ENCODE peak calls at places on chromosomes 2 and 18, in five cellular contexts. F is K562, S is HCT116, Y is HepG2, W is GM12878. P is an unnamed sample.

GRCh38 chr2:38613126-38613848 is 10.6 kb upstream of the HNRNPLL start:
- DNase-seq in Y (no peak), F (peak), W (no peak), S (no peak), P (no peak)

GRCh38 chr2:230162981-230163380 is 56.8 kb downstream of the SP110 start:
- DNase-seq in F (peak), Y (no peak), S (no peak), W (no peak), P (no peak)

GRCh38 chr2:71661782-71662181 is 208.4 kb downstream of the DYSF start:
- DNase-seq in W (no peak), Y (no peak), F (no peak), S (no peak), P (no peak)

GRCh38 chr2:75055820-75056675 is 97.6 kb downstream of the POLE4 start:
- DNase-seq in W (peak), Y (no peak), S (no peak), F (no peak), P (peak)

GRCh38 chr2:159349674-159350299 is 63.3 kb upstream of the WDSUB1 start:
- DNase-seq in F (peak), Y (no peak), S (peak), W (no peak), P (no peak)

GRCh38 chr18:24054130-24054529 is 39.6 kb downstream of the TTC39C start:
- DNase-seq in Y (no peak), S (no peak), W (no peak), F (no peak), P (no peak)

GRCh38 chr2:289362-290089 is 1.6 kb upstream of the ALKAL2 start:
- DNase-seq in Y (no peak), F (peak), S (no peak), W (no peak), P (no peak)

GRCh38 chr18:63322908-63323634 is 3.5 kb upstream of the BCL2 start:
- DNase-seq in W (no peak), Y (peak), S (peak), F (peak), P (no peak)

GRCh38 chr2:43225788-43226557 is 433 bp downstream of the ZFP36L2 start:
- DNase-seq in Y (peak), W (no peak), S (no peak), F (peak), P (peak)

GRCh38 chr18:74081966-74082365 is 65.7 kb downstream of the FBXO15 start:
- DNase-seq in F (no peak), S (no peak), W (no peak), Y (no peak), P (no peak)

GRCh38 chr18:8536226-8536625 is 73.0 kb upstream of the RAB12 start:
- DNase-seq in F (no peak), S (no peak), W (no peak), Y (no peak), P (peak)

GRCh38 chr2:172640389-172640788 is 84.5 kb downstream of the PDK1 start:
- DNase-seq in S (no peak), W (no peak), F (no peak), Y (no peak), P (no peak)

GRCh38 chr2:642431-642815 is 34.8 kb downstream of the TMEM18 start:
- DNase-seq in Y (no peak), W (no peak), F (no peak), S (no peak), P (no peak)

GRCh38 chr2:28349546-28350165 is 43.0 kb upstream of the FOSL2 start:
- DNase-seq in Y (no peak), F (no peak), W (no peak), S (no peak), P (no peak)

GRCh38 chr18:13137939-13138821 is 80.4 kb upstream of the LDLRAD4 start:
- DNase-seq in W (peak), Y (peak), S (no peak), F (peak), P (no peak)

GRCh38 chr2:23604731-23605130 is 219.8 kb downstream of the KLHL29 start:
- DNase-seq in S (no peak), F (no peak), Y (no peak), W (no peak), P (no peak)

GRCh38 chr18:39627936-39628335 is 2062.3 kb upstream of the CELF4 start:
- DNase-seq in W (no peak), S (no peak), F (no peak), Y (no peak), P (no peak)

GRCh38 chr18:12079504-12080237 is 14.0 kb upstream of the ANKRD62 start:
- DNase-seq in W (no peak), Y (peak), F (no peak), S (no peak), P (no peak)

GRCh38 chr2:164964744-164965143 is 9.4 kb upstream of the SLC38A11 start:
- DNase-seq in S (no peak), Y (no peak), F (no peak), W (no peak), P (no peak)

DNA sequence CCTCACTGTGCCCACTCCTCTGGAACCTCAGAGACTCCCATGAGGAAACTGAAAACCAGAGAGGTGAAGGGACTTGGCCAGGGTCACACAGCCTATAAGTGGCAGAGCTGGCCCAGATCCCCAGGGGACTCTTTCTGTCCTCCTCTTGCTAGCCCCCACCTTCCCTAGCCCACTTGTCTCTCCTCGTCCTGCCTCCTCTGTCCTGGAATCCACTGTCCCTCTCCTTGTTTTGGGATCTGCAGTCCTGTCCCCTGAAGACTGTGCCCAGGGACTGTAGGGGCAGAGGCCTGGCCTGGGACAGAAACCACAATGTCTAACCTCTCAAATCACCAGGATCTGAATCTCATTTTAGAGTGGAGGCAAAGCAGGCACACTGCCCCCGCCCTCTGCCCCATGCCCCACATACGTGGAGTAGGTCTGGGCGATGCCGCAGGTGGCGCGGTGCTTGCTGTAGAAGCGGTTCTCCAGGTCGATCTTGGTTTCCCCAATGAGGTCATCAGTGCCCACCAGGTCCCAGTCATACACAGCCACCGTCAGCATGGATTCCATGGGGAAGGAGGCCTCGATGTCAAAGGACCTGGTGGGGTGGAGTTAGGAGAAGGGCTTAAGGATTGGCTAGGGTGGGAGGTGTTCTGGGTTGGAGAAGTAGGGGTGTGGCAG is 12.5 kb downstream of the OTOF start:
- DNase-seq in W (no peak), S (no peak), F (no peak), Y (no peak), P (no peak)
- TF ChIP-seq SRF in W (no peak), S (no peak), F (no peak), Y (no peak), P (no peak)

GRCh38 chr2:120678251-120678650 is 57.4 kb upstream of the GLI2 start:
- DNase-seq in F (no peak), W (no peak), S (no peak), Y (no peak), P (no peak)

GRCh38 chr2:120675460-120676130 is 60.1 kb upstream of the GLI2 start:
- DNase-seq in S (peak), F (peak), Y (peak), W (no peak), P (no peak)

GRCh38 chr2:120677696-120678095 is 58.0 kb upstream of the GLI2 start:
- DNase-seq in Y (no peak), S (no peak), F (no peak), W (no peak), P (no peak)

GRCh38 chr2:120678926-120679325 is 56.7 kb upstream of the GLI2 start:
- DNase-seq in Y (no peak), F (no peak), W (no peak), S (no peak), P (no peak)

GRCh38 chr2:120677221-120677620 is 58.4 kb upstream of the GLI2 start:
- DNase-seq in W (no peak), F (no peak), Y (no peak), S (no peak), P (no peak)
- TF ChIP-seq SRF in W (no peak), F (no peak), Y (no peak), S (no peak), P (no peak)

GRCh38 chr2:152730591-152731333 is 12.3 kb downstream of the ARL6IP6 start:
- DNase-seq in Y (no peak), F (no peak), S (no peak), W (no peak), P (no peak)
- TF ChIP-seq SRF in Y (no peak), F (no peak), S (no peak), W (no peak), P (no peak)

GRCh38 chr2:161414385-161415040 is 1.6 kb upstream of the TBR1 start:
- DNase-seq in F (peak), W (no peak), Y (peak), S (no peak), P (no peak)
- TF ChIP-seq SRF in F (no peak), W (no peak), Y (no peak), S (no peak), P (no peak)

GRCh38 chr2:239945751-239946569 is 79.2 kb downstream of the NDUFA10 start:
- DNase-seq in W (no peak), Y (no peak), F (no peak), S (no peak), P (no peak)
- TF ChIP-seq SRF in W (no peak), Y (no peak), F (no peak), S (no peak), P (no peak)

GRCh38 chr2:188966728-188967127 is 7.4 kb upstream of the COL3A1 start:
- DNase-seq in S (no peak), F (no peak), W (no peak), Y (no peak), P (no peak)

GRCh38 chr2:188971316-188971930 is 2.8 kb upstream of the COL3A1 start:
- DNase-seq in F (no peak), W (no peak), S (no peak), Y (no peak), P (no peak)

GRCh38 chr2:188966079-188966571 is 8.0 kb upstream of the COL3A1 start:
- DNase-seq in F (no peak), S (no peak), W (no peak), Y (no peak), P (no peak)

GRCh38 chr2:188970201-188970600 is 4.0 kb upstream of the COL3A1 start:
- DNase-seq in S (no peak), W (no peak), Y (no peak), F (no peak), P (no peak)

GRCh38 chr2:188969236-188970032 is 4.7 kb upstream of the COL3A1 start:
- DNase-seq in F (no peak), Y (no peak), S (no peak), W (no peak), P (no peak)
- TF ChIP-seq SRF in F (no peak), Y (no peak), S (no peak), W (no peak), P (no peak)

DNA sequence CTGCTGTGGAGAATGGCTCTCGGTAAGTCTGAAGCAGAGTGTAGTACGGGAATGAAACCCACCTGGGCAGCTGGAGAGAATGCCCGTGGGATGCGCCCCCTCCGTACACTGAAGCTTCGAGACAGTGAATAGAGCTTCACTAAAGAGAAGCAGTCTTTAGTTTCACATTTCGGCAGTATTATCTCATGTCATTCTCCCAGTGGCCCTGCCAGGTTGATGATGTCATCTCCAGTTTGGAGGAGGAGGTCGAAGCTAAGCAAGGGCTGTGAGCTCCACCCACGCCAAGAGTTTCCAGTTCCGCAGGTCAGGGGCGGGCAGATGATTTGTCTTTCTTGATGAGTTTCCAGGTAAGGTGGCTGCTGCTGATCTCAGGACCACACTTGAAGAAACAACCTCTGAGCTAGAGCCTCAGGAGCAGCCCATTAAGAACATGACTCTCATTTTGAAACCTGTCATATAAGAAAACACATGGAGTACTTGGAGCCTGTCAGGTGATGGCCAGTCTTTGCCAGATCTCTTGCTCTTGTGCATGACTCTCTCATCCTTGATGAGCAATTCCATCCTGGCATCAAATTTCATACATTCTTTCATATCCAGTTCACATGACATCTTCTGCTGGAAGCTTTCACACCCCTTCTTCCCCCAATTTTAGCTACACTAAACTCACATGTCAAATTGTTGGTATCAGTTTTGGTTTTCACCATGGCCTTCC is 475.0 kb downstream of the RNF144A start:
- DNase-seq in W (no peak), F (peak), Y (no peak), S (no peak), P (no peak)
- TF ChIP-seq SRF in W (no peak), F (no peak), Y (no peak), S (no peak), P (no peak)

GRCh38 chr2:108594132-108594981 is 60.1 kb downstream of the LIMS1 start:
- DNase-seq in Y (peak), F (peak), W (no peak), S (peak), P (no peak)

GRCh38 chr2:108593547-108594098 is 59.4 kb downstream of the LIMS1 start:
- DNase-seq in F (no peak), W (no peak), S (no peak), Y (no peak), P (no peak)

GRCh38 chr2:108591163-108591562 is 56.9 kb downstream of the LIMS1 start:
- DNase-seq in F (peak), W (no peak), S (no peak), Y (no peak), P (no peak)

GRCh38 chr2:108589786-108590185 is 55.5 kb downstream of the LIMS1 start:
- DNase-seq in S (no peak), W (no peak), Y (no peak), F (no peak), P (no peak)

DNA sequence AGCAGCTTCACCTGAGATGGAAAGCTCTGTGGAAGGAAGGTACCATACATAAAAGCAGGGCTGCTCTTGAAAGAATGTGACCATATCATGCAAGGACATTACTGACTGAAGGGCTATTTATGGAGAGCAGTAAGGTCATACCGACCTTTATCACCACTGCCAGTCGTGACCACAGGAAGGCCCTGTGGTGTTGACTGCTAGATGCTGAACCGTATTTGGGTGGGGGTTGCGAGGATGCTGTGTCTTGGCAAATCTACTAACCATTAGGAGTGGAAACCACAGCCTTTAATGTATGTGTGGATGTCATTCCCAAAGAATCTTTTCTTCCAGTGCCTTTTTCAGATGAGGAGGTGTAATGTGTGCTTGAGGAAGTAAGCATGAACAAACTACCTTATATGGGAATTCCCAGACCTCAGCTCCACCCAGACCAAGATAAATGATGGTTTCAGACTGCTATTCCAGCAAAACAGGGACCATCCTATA is 60.8 kb downstream of the LIMS1 start:
- DNase-seq in W (no peak), F (peak), Y (peak), S (no peak), P (no peak)
- TF ChIP-seq SRF in W (no peak), F (peak), Y (peak), S (peak), P (peak)

GRCh38 chr2:236257171-236257570 is 7.0 kb downstream of the ASB18 start:
- DNase-seq in Y (no peak), F (no peak), S (no peak), W (no peak), P (no peak)
- TF ChIP-seq SRF in Y (no peak), F (no peak), S (no peak), W (no peak), P (no peak)

GRCh38 chr2:97704989-97705388 is 8.4 kb upstream of the ZAP70 start:
- DNase-seq in W (no peak), Y (no peak), S (no peak), F (no peak), P (peak)

GRCh38 chr2:97706112-97706511 is 7.3 kb upstream of the ZAP70 start:
- DNase-seq in Y (no peak), F (no peak), W (no peak), S (no peak), P (peak)

GRCh38 chr2:97706708-97707345 is 6.5 kb upstream of the ZAP70 start:
- DNase-seq in W (no peak), Y (no peak), S (no peak), F (no peak), P (no peak)

GRCh38 chr2:97708608-97709007 is 4.8 kb upstream of the ZAP70 start:
- DNase-seq in F (no peak), Y (no peak), S (no peak), W (no peak), P (no peak)

DNA sequence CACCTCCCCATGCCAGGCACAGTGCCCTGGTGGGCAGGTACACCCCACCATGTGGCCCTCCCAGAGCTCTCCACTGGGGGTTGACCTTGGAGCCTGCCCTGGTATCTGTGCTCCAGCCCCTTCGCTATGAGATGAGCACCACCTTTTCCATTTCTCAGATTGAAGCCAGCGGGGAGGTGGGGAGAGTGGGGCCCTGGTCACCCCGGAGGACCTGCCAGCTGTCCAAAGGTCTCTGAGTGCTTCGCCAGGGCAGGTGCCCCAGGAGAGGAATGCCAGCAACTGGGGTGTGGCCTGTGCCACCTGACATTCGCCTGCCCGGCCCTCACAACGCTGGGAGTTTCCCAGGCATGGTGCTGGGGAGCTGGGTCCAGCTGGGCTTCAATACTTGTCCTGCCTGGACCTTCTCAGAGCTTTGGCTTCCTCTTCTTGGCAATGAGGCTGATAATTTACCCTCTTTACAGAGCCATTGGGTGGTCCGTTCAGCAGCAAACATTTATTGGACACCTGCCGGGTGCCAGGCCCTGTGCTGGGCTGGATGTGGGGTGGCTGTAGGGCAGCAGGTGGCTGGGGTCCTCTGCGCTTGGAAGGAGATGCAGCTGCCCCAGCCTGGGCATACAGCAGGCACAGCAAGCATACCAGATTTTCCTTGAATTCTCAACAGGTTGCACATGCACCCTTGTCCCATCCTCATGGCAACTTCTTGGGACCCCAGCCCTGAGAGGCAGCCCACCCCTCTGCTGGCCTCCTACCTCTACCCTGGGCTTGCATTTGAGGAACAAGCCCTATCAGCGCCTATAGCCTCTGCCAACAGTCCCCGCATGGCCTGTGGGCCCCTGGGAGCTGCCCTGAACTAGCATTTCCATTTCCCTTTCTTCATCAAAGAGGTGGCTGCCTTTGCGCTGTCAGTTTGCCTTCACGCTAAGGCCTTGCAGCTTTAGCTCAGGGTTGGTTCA is 5.7 kb upstream of the ZAP70 start:
- DNase-seq in Y (no peak), W (no peak), F (no peak), S (no peak), P (no peak)
- TF ChIP-seq SRF in Y (no peak), W (no peak), F (no peak), S (no peak), P (no peak)

P was measured in H1.